ENCODE peak calls at places on chromosomes 16 and 17, in nine cellular contexts. One of them, this sample, is unnamed.

GRCh38 chr17:31888124-31888523 is 13.4 kb downstream of the UTP6 start:
- DNase-seq in foreskin fibroblast: no peak
- DNase-seq in A549: no peak
- DNase-seq in CD8-positive, alpha-beta T cell: no peak
- DNase-seq in natural killer cell: no peak
- DNase-seq in epithelial cell of proximal tubule: no peak
- DNase-seq in fibroblast of lung: no peak
- DNase-seq in AG10803: no peak
- DNase-seq in AG04449: no peak
- DNase-seq in this sample: no peak

GRCh38 chr17:16444258-16444886 is 29.0 kb downstream of the TRPV2 start:
- DNase-seq in AG10803: no peak
- DNase-seq in fibroblast of lung: no peak
- DNase-seq in epithelial cell of proximal tubule: no peak
- DNase-seq in A549: peak
- DNase-seq in AG04449: no peak
- DNase-seq in CD8-positive, alpha-beta T cell: no peak
- DNase-seq in natural killer cell: no peak
- DNase-seq in foreskin fibroblast: no peak
- DNase-seq in this sample: no peak

GRCh38 chr17:62781356-62781755 is 26.8 kb downstream of the MARCHF10 start:
- DNase-seq in fibroblast of lung: peak
- DNase-seq in CD8-positive, alpha-beta T cell: no peak
- DNase-seq in foreskin fibroblast: peak
- DNase-seq in epithelial cell of proximal tubule: no peak
- DNase-seq in A549: no peak
- DNase-seq in natural killer cell: no peak
- DNase-seq in AG04449: no peak
- DNase-seq in AG10803: peak
- DNase-seq in this sample: no peak

GRCh38 chr17:74244543-74244942 is 29.5 kb upstream of the DNAI2 start:
- DNase-seq in AG10803: no peak
- DNase-seq in natural killer cell: no peak
- DNase-seq in foreskin fibroblast: no peak
- DNase-seq in A549: no peak
- DNase-seq in AG04449: no peak
- DNase-seq in epithelial cell of proximal tubule: no peak
- DNase-seq in fibroblast of lung: no peak
- DNase-seq in CD8-positive, alpha-beta T cell: no peak
- DNase-seq in this sample: no peak

GRCh38 chr17:75983501-75984181 is 4.6 kb downstream of the TEN1 start:
- DNase-seq in epithelial cell of proximal tubule: no peak
- DNase-seq in AG10803: peak
- DNase-seq in CD8-positive, alpha-beta T cell: no peak
- DNase-seq in AG04449: no peak
- DNase-seq in fibroblast of lung: no peak
- DNase-seq in A549: no peak
- DNase-seq in natural killer cell: no peak
- DNase-seq in foreskin fibroblast: no peak
- DNase-seq in this sample: no peak

GRCh38 chr16:89575247-89576172 is at the start of gene CPNE7:
- DNase-seq in A549: peak
- DNase-seq in fibroblast of lung: no peak
- DNase-seq in epithelial cell of proximal tubule: no peak
- DNase-seq in CD8-positive, alpha-beta T cell: no peak
- DNase-seq in foreskin fibroblast: peak
- DNase-seq in AG04449: no peak
- DNase-seq in AG10803: no peak
- DNase-seq in natural killer cell: no peak
- DNase-seq in this sample: no peak

GRCh38 chr17:62380253-62380652 is at the start of gene EFCAB3:
- DNase-seq in epithelial cell of proximal tubule: no peak
- DNase-seq in AG04449: no peak
- DNase-seq in AG10803: no peak
- DNase-seq in fibroblast of lung: no peak
- DNase-seq in foreskin fibroblast: no peak
- DNase-seq in CD8-positive, alpha-beta T cell: no peak
- DNase-seq in natural killer cell: no peak
- DNase-seq in A549: no peak
- DNase-seq in this sample: no peak

GRCh38 chr17:27603870-27604794 is 26.9 kb upstream of the LGALS9 start:
- DNase-seq in A549: no peak
- DNase-seq in AG04449: no peak
- DNase-seq in epithelial cell of proximal tubule: no peak
- DNase-seq in CD8-positive, alpha-beta T cell: no peak
- DNase-seq in fibroblast of lung: no peak
- DNase-seq in AG10803: no peak
- DNase-seq in natural killer cell: no peak
- DNase-seq in foreskin fibroblast: no peak
- DNase-seq in this sample: no peak

GRCh38 chr17:69710926-69711325 is 296.4 kb downstream of the MAP2K6 start:
- DNase-seq in AG04449: no peak
- DNase-seq in fibroblast of lung: no peak
- DNase-seq in A549: no peak
- DNase-seq in CD8-positive, alpha-beta T cell: no peak
- DNase-seq in AG10803: no peak
- DNase-seq in natural killer cell: no peak
- DNase-seq in epithelial cell of proximal tubule: peak
- DNase-seq in foreskin fibroblast: no peak
- DNase-seq in this sample: no peak

GRCh38 chr16:2507679-2508064 is 6.1 kb upstream of the ATP6V0C start:
- DNase-seq in foreskin fibroblast: no peak
- DNase-seq in CD8-positive, alpha-beta T cell: no peak
- DNase-seq in A549: no peak
- DNase-seq in AG10803: no peak
- DNase-seq in epithelial cell of proximal tubule: no peak
- DNase-seq in natural killer cell: no peak
- DNase-seq in fibroblast of lung: no peak
- DNase-seq in AG04449: no peak
- DNase-seq in this sample: no peak

GRCh38 chr17:32103476-32104113 is 38.7 kb upstream of the RHOT1 start:
- DNase-seq in AG10803: peak
- DNase-seq in natural killer cell: no peak
- DNase-seq in epithelial cell of proximal tubule: no peak
- DNase-seq in fibroblast of lung: no peak
- DNase-seq in A549: no peak
- DNase-seq in CD8-positive, alpha-beta T cell: no peak
- DNase-seq in AG04449: no peak
- DNase-seq in foreskin fibroblast: no peak
- DNase-seq in this sample: no peak

DNA sequence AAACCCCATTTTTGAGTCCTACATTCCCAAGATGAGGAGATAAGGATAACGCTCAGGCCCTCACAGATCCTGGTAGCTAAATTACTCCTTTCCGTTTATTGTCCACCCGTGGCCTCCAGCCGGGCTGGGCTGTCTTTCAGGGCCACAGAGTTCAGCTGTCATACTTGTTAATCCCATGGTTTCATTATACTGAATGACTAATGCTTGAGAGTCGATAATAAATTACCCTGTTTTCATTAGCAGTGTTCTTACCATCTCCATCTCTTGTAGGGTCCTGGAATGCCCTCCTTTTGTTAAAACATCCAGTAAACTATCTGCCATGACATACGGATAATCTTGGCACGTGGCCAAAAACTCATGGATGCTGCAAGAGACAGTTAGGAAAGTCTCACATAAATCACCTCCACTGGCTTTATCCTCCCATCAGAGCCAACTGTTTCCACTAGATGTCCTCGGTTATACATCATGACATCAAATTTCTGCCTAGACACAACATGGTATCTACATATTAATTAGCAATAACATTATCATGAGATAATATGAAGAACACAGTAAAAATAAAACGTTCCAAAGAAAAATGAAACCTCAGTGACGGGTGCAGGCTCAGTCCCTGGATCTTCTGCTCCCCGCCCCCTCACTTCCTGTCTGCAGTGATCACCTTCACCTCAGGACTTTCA is 45.3 kb downstream of the BRD7 start:
- DNase-seq in CD8-positive, alpha-beta T cell: no peak
- DNase-seq in natural killer cell: no peak
- DNase-seq in fibroblast of lung: peak
- DNase-seq in foreskin fibroblast: peak
- DNase-seq in A549: peak
- DNase-seq in epithelial cell of proximal tubule: no peak
- DNase-seq in AG04449: no peak
- DNase-seq in AG10803: peak
- DNase-seq in this sample: no peak
- TF ChIP-seq CTCF in CD8-positive, alpha-beta T cell: peak
- TF ChIP-seq CTCF in natural killer cell: peak
- TF ChIP-seq CTCF in fibroblast of lung: no peak
- TF ChIP-seq CTCF in foreskin fibroblast: no peak
- TF ChIP-seq CTCF in A549: peak
- TF ChIP-seq CTCF in epithelial cell of proximal tubule: peak
- TF ChIP-seq CTCF in AG04449: no peak
- TF ChIP-seq CTCF in AG10803: peak
- TF ChIP-seq CTCF in this sample: peak

DNA sequence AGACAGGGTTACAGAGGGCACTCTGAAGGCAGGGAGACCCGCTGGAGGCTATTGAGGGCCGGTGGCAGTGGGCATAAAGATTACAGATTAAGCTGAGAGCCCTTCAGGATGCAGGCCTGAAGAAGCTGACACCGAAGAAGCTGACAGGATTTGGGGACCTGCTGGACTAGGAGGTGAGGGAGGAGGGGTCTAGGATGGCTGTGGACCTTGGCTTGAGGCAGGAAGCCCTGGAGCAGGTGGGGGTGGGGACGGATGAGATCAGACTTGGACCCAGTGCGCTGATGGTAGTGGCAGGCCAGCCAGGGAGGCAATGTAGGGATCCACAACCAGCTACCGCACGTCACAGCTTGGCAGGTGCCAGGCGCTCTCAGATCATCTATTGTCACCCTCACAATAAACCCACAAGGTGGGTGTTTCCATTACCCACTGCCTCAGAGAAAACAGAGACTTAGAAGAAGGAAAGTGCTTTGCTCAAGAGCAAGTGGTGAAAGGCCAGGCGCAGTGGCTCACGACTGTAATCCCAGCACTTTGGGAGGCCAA is 888 bp upstream of the SAMD14 start:
- DNase-seq in natural killer cell: no peak
- DNase-seq in epithelial cell of proximal tubule: no peak
- DNase-seq in foreskin fibroblast: no peak
- DNase-seq in AG10803: no peak
- DNase-seq in fibroblast of lung: no peak
- DNase-seq in CD8-positive, alpha-beta T cell: no peak
- DNase-seq in A549: peak
- DNase-seq in AG04449: no peak
- DNase-seq in this sample: no peak
- TF ChIP-seq CTCF in natural killer cell: no peak
- TF ChIP-seq CTCF in epithelial cell of proximal tubule: no peak
- TF ChIP-seq CTCF in foreskin fibroblast: no peak
- TF ChIP-seq CTCF in AG10803: no peak
- TF ChIP-seq CTCF in fibroblast of lung: no peak
- TF ChIP-seq CTCF in CD8-positive, alpha-beta T cell: no peak
- TF ChIP-seq CTCF in A549: no peak
- TF ChIP-seq CTCF in AG04449: no peak
- TF ChIP-seq CTCF in this sample: no peak

DNA sequence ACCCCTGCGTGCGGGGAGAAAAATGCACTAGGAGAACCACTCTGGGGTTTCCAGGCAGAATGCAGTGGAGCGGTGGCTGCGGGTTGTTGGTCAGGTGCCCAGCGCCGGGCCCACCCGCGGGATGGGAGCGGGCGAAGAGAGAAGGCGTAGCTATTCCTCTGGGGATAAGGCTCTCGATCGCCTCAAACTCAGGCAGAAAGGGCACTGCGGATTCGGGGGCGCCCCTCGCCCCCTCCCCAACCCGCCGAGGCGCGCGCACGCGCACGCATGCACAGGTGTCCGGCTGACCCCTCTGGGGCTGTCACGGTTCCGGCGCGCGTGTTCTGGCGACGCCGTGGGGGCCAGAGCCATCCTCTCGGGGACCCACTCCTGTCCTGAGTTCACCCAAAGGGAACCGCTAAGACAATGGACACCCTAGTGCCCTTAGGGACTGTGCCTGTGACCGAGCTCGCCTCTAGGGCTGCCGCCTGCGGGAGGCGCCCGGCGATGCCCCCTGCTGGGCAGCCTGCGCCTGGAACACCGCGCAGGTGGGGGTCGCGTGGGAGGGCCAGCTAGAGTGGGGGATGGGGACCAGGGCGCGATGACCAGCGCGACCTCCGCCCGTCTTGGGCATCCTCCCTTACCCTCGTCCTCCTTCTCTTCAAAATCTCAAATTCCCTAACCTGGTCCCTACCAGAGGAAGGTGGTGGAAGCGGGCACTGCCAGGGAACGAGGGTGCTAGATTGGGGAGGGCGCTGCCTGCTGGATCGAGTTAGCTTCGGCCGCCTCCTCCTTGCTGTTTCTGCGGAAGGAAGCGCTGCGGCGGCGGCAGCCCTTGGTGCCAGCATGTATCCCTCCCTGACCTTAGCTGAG is 14.4 kb upstream of the CBX8 start:
- DNase-seq in A549: peak
- DNase-seq in epithelial cell of proximal tubule: no peak
- DNase-seq in CD8-positive, alpha-beta T cell: no peak
- DNase-seq in foreskin fibroblast: no peak
- DNase-seq in natural killer cell: no peak
- DNase-seq in fibroblast of lung: no peak
- DNase-seq in AG04449: no peak
- DNase-seq in AG10803: no peak
- DNase-seq in this sample: no peak
- TF ChIP-seq CTCF in A549: peak
- TF ChIP-seq CTCF in epithelial cell of proximal tubule: peak
- TF ChIP-seq CTCF in CD8-positive, alpha-beta T cell: peak
- TF ChIP-seq CTCF in foreskin fibroblast: peak
- TF ChIP-seq CTCF in natural killer cell: peak
- TF ChIP-seq CTCF in fibroblast of lung: peak
- TF ChIP-seq CTCF in AG04449: peak
- TF ChIP-seq CTCF in AG10803: peak
- TF ChIP-seq CTCF in this sample: peak

GRCh38 chr16:27359051-27359450 is 42.9 kb upstream of the IL21R start:
- DNase-seq in AG04449: no peak
- DNase-seq in CD8-positive, alpha-beta T cell: no peak
- DNase-seq in AG10803: no peak
- DNase-seq in natural killer cell: no peak
- DNase-seq in A549: no peak
- DNase-seq in epithelial cell of proximal tubule: no peak
- DNase-seq in foreskin fibroblast: no peak
- DNase-seq in fibroblast of lung: no peak
- DNase-seq in this sample: no peak

GRCh38 chr16:27355610-27356009 is 41.8 kb downstream of the IL4R start:
- DNase-seq in natural killer cell: no peak
- DNase-seq in A549: peak
- DNase-seq in epithelial cell of proximal tubule: no peak
- DNase-seq in fibroblast of lung: peak
- DNase-seq in foreskin fibroblast: no peak
- DNase-seq in AG10803: peak
- DNase-seq in CD8-positive, alpha-beta T cell: no peak
- DNase-seq in AG04449: no peak
- DNase-seq in this sample: no peak

GRCh38 chr16:27353853-27354252 is 40.1 kb downstream of the IL4R start:
- DNase-seq in fibroblast of lung: no peak
- DNase-seq in natural killer cell: no peak
- DNase-seq in A549: no peak
- DNase-seq in AG10803: no peak
- DNase-seq in AG04449: no peak
- DNase-seq in foreskin fibroblast: no peak
- DNase-seq in CD8-positive, alpha-beta T cell: no peak
- DNase-seq in epithelial cell of proximal tubule: no peak
- DNase-seq in this sample: no peak

GRCh38 chr16:27359615-27360014 is 42.4 kb upstream of the IL21R start:
- DNase-seq in epithelial cell of proximal tubule: no peak
- DNase-seq in fibroblast of lung: no peak
- DNase-seq in AG10803: no peak
- DNase-seq in natural killer cell: no peak
- DNase-seq in A549: no peak
- DNase-seq in AG04449: no peak
- DNase-seq in CD8-positive, alpha-beta T cell: no peak
- DNase-seq in foreskin fibroblast: no peak
- DNase-seq in this sample: no peak

GRCh38 chr16:27356794-27357193 is 43.0 kb downstream of the IL4R start:
- DNase-seq in fibroblast of lung: no peak
- DNase-seq in foreskin fibroblast: no peak
- DNase-seq in AG04449: no peak
- DNase-seq in A549: no peak
- DNase-seq in natural killer cell: no peak
- DNase-seq in AG10803: no peak
- DNase-seq in epithelial cell of proximal tubule: no peak
- DNase-seq in CD8-positive, alpha-beta T cell: no peak
- DNase-seq in this sample: no peak
- TF ChIP-seq CTCF in fibroblast of lung: no peak
- TF ChIP-seq CTCF in foreskin fibroblast: no peak
- TF ChIP-seq CTCF in AG04449: no peak
- TF ChIP-seq CTCF in A549: no peak
- TF ChIP-seq CTCF in natural killer cell: no peak
- TF ChIP-seq CTCF in AG10803: no peak
- TF ChIP-seq CTCF in epithelial cell of proximal tubule: no peak
- TF ChIP-seq CTCF in CD8-positive, alpha-beta T cell: no peak
- TF ChIP-seq CTCF in this sample: no peak